ENCODE peak calls at places on chromosome 4, in five cellular contexts. N is fibroblast of lung, M is heart left ventricle, S is transverse colon, E is lung. H is an unnamed sample.

GRCh38 chr4:98181815-98182214 is 38.5 kb upstream of the STPG2 start:
- DNase-seq in N (peak), M (no peak), S (no peak), E (no peak), H (no peak)

GRCh38 chr4:48295116-48295515 is 25.5 kb upstream of the TEC start:
- DNase-seq in N (peak), M (no peak), S (no peak), E (no peak), H (no peak)

GRCh38 chr4:23814606-23815005 is 75.2 kb downstream of the PPARGC1A start:
- DNase-seq in N (peak), M (no peak), S (no peak), E (no peak), H (no peak)

GRCh38 chr4:133638702-133639101 is 489.6 kb downstream of the PCDH10 start:
- DNase-seq in N (no peak), M (no peak), S (no peak), E (no peak), H (no peak)

GRCh38 chr4:107913283-107913899 is 18.0 kb upstream of the CYP2U1 start:
- DNase-seq in N (peak), M (no peak), S (peak), E (peak), H (peak)

GRCh38 chr4:186709509-186709908 is 14.1 kb downstream of the FAT1 start:
- DNase-seq in N (no peak), M (no peak), S (no peak), E (no peak), H (no peak)

GRCh38 chr4:144302704-144303536 is 162.4 kb upstream of the GYPA start:
- DNase-seq in N (no peak), M (no peak), S (no peak), E (no peak), H (no peak)

GRCh38 chr4:114677346-114677979 is 78.9 kb downstream of the UGT8 start:
- DNase-seq in N (no peak), M (no peak), S (no peak), E (no peak), H (no peak)

GRCh38 chr4:134337584-134337983 is 136.0 kb upstream of the PABPC4L start:
- DNase-seq in N (peak), M (no peak), S (no peak), E (no peak), H (no peak)

GRCh38 chr4:60938181-60938580 is 261.9 kb upstream of the ADGRL3 start:
- DNase-seq in N (no peak), M (no peak), S (no peak), E (no peak), H (no peak)

GRCh38 chr4:66658809-66659208 is 886.5 kb downstream of the CENPC start:
- DNase-seq in N (no peak), M (no peak), S (no peak), E (no peak), H (no peak)

GRCh38 chr4:114599231-114600065 is 841 bp downstream of the UGT8 start:
- DNase-seq in N (peak), M (no peak), S (peak), E (no peak), H (peak)

GRCh38 chr4:87117730-87118075 is 102.7 kb downstream of the KLHL8 start:
- DNase-seq in N (no peak), M (no peak), S (no peak), E (no peak), H (no peak)

GRCh38 chr4:42151568-42152506 is 618 bp downstream of the BEND4 start:
- DNase-seq in N (no peak), M (no peak), S (peak), E (no peak), H (peak)

GRCh38 chr4:41176357-41176756 is 38.0 kb downstream of the APBB2 start:
- DNase-seq in N (peak), M (no peak), S (no peak), E (no peak), H (no peak)

GRCh38 chr4:12293906-12294525 is 865.3 kb upstream of the HS3ST1 start:
- DNase-seq in N (no peak), M (no peak), S (no peak), E (no peak), H (no peak)

GRCh38 chr4:168710353-168710946 is 213.6 kb downstream of the PALLD start:
- DNase-seq in N (peak), M (no peak), S (peak), E (no peak), H (peak)

GRCh38 chr4:48033825-48034413 is 17.3 kb downstream of the NIPAL1 start:
- DNase-seq in N (peak), M (no peak), S (peak), E (no peak), H (no peak)

GRCh38 chr4:37423310-37423709 is 178.8 kb downstream of the NWD2 start:
- DNase-seq in N (no peak), M (no peak), S (no peak), E (no peak), H (no peak)

GRCh38 chr4:133865606-133866327 is 335.8 kb downstream of the PABPC4L start:
- DNase-seq in N (peak), M (no peak), S (no peak), E (no peak), H (no peak)

GRCh38 chr4:4860381-4860802 is 927 bp downstream of the MSX1 start:
- DNase-seq in N (no peak), M (no peak), S (no peak), E (no peak), H (peak)
- TF ChIP-seq CTCF in N (no peak), M (no peak), S (no peak), E (no peak), H (no peak)

DNA sequence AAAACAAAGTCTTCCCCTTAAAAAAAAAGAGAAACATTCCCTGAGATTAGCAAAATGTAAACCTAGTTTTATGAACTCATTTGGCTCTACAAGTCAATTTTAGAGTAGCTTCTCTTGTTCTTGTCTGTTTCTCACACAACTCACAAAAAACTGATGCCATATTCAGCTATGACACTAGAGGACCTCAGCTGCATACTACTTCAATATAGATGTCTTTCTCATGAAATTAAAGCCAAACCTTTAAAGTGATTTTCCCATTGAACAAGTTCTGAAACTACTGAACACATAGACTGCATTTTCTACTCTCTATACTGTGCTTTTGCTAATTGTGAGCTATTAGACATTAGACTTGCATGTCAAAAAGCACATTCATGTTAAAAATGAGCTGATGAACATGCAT is 49.8 kb downstream of the TBCK start:
- DNase-seq in N (peak), M (no peak), S (no peak), E (no peak), H (peak)
- TF ChIP-seq CTCF in N (peak), M (peak), S (peak), E (no peak), H (peak)

DNA sequence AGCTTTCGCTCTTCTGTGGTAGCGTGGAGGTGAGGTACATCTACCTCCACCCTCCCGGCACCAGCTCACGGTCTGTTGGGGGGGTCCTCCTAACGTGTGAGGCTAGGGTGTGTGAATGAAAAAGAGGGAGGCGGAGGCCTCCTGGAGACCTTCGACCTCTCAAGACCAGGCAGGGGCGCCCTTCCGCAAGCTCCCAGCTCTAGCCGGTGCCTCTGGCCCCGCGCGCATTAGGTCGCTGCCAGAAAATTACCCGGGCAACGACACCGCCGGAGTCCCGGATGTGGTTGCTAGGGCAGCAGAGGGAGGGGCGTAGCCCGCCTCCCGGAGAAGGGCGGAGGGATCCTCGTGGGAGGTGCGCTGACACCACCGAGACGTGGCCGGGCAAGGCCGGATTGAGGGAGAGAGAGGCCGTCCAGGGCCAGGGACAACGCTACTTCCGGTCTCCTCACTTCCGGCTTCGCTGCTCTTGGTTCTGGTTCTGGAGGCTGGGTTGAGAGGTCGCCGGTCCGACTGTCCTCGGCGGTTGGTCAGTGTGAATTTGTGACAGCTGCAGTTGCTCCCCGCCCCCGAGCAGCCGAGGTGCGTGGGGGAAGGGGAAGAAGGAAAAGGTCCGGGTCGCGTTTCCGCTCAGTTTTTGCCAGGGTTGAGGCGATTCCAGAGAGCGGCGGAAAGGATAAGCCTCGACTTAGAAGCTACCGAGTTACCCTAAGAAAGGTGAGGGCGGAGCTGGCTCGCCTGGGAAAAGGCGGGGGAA is at the start of the genes ARFIP1 and TIGD4:
- DNase-seq in N (peak), M (peak), S (peak), E (peak), H (peak)
- TF ChIP-seq CTCF in N (peak), M (peak), S (peak), E (no peak), H (peak)

DNA sequence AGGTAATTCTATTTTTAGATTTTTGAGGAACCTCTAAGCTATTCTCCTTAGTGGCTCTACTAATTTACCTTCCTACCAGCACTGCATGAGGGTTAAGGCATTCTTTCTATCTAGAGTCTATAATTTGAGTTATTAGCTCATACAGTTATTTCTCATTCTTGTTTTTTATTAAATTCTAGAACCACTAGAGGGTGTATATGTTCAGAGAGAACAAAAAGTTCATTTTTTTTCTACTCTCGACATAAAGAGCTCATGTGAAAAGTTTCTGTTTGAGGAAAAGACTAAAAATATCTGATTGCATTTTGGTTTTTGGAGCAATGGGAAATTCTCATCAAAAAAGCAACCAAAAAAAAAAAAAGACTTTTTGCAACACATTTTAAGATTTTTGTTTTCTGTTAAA is 57.0 kb upstream of the LRAT start:
- DNase-seq in N (peak), M (no peak), S (no peak), E (no peak), H (no peak)
- TF ChIP-seq CTCF in N (no peak), M (no peak), S (no peak), E (no peak), H (no peak)

GRCh38 chr4:1495416-1496115 is 89.3 kb upstream of the NKX1-1 start:
- DNase-seq in N (no peak), M (no peak), S (no peak), E (no peak), H (no peak)

GRCh38 chr4:1491630-1492457 is 85.6 kb upstream of the NKX1-1 start:
- DNase-seq in N (no peak), M (no peak), S (no peak), E (no peak), H (no peak)

GRCh38 chr4:1492636-1493539 is 86.6 kb upstream of the NKX1-1 start:
- DNase-seq in N (no peak), M (no peak), S (no peak), E (no peak), H (no peak)

GRCh38 chr4:1494416-1495315 is 88.4 kb upstream of the NKX1-1 start:
- DNase-seq in N (no peak), M (peak), S (no peak), E (no peak), H (no peak)

GRCh38 chr4:1493540-1494287 is 87.5 kb upstream of the NKX1-1 start:
- DNase-seq in N (no peak), M (peak), S (no peak), E (no peak), H (no peak)
- TF ChIP-seq CTCF in N (no peak), M (no peak), S (no peak), E (no peak), H (no peak)

GRCh38 chr4:138576684-138577083 is 334.5 kb upstream of the SLC7A11 start:
- DNase-seq in N (peak), M (no peak), S (no peak), E (no peak), H (no peak)
- TF ChIP-seq CTCF in N (peak), M (no peak), S (peak), E (no peak), H (no peak)

GRCh38 chr4:151961456-151961855 is 200.6 kb upstream of the GATB start:
- DNase-seq in N (no peak), M (no peak), S (no peak), E (no peak), H (no peak)

GRCh38 chr4:151955721-151956340 is 195.0 kb upstream of the GATB start:
- DNase-seq in N (peak), M (no peak), S (no peak), E (no peak), H (no peak)

GRCh38 chr4:151960449-151961246 is 199.8 kb upstream of the GATB start:
- DNase-seq in N (no peak), M (no peak), S (no peak), E (no peak), H (no peak)

GRCh38 chr4:151953286-151953685 is 192.5 kb upstream of the GATB start:
- DNase-seq in N (no peak), M (no peak), S (no peak), E (no peak), H (no peak)

GRCh38 chr4:151957163-151957562 is 196.4 kb upstream of the GATB start:
- DNase-seq in N (peak), M (no peak), S (no peak), E (no peak), H (no peak)
- TF ChIP-seq CTCF in N (no peak), M (no peak), S (no peak), E (no peak), H (no peak)

GRCh38 chr4:147924604-147925412 is 192.9 kb downstream of the ARHGAP10 start:
- DNase-seq in N (peak), M (no peak), S (peak), E (no peak), H (no peak)
- TF ChIP-seq CTCF in N (peak), M (peak), S (peak), E (no peak), H (peak)